ENCODE peak calls at places on chromosomes 7 and 10, in seven cellular contexts. One of them, this sample, is unnamed.

GRCh38 chr10:50558368-50558767 is 65.4 kb downstream of the SGMS1 start:
- DNase-seq in adrenal gland: peak
- DNase-seq in upper lobe of left lung: no peak
- DNase-seq in stomach: no peak
- DNase-seq in B cell: no peak
- DNase-seq in HFFc6: no peak
- DNase-seq in hepatocyte: no peak
- DNase-seq in this sample: no peak

GRCh38 chr7:115007751-115008150 is 85.9 kb downstream of the MDFIC start:
- DNase-seq in adrenal gland: no peak
- DNase-seq in stomach: no peak
- DNase-seq in B cell: no peak
- DNase-seq in upper lobe of left lung: no peak
- DNase-seq in hepatocyte: no peak
- DNase-seq in HFFc6: no peak
- DNase-seq in this sample: no peak

GRCh38 chr7:131787101-131787500 is 230.7 kb upstream of the PODXL start:
- DNase-seq in upper lobe of left lung: no peak
- DNase-seq in HFFc6: no peak
- DNase-seq in B cell: no peak
- DNase-seq in hepatocyte: no peak
- DNase-seq in stomach: no peak
- DNase-seq in adrenal gland: no peak
- DNase-seq in this sample: no peak

GRCh38 chr10:74936577-74937445 is 110.4 kb downstream of the KAT6B start:
- DNase-seq in adrenal gland: no peak
- DNase-seq in upper lobe of left lung: no peak
- DNase-seq in HFFc6: peak
- DNase-seq in B cell: no peak
- DNase-seq in hepatocyte: no peak
- DNase-seq in stomach: no peak
- DNase-seq in this sample: no peak

GRCh38 chr7:136870799-136871487 is 2.5 kb downstream of the CHRM2 start:
- DNase-seq in stomach: no peak
- DNase-seq in adrenal gland: no peak
- DNase-seq in upper lobe of left lung: peak
- DNase-seq in B cell: no peak
- DNase-seq in HFFc6: no peak
- DNase-seq in hepatocyte: peak
- DNase-seq in this sample: no peak

GRCh38 chr7:33921216-33921938 is 16.0 kb downstream of the BMPER start:
- DNase-seq in B cell: no peak
- DNase-seq in HFFc6: no peak
- DNase-seq in upper lobe of left lung: peak
- DNase-seq in hepatocyte: no peak
- DNase-seq in stomach: peak
- DNase-seq in adrenal gland: no peak
- DNase-seq in this sample: no peak

GRCh38 chr7:2109936-2110585 is 122.7 kb downstream of the MAD1L1 start:
- DNase-seq in B cell: peak
- DNase-seq in hepatocyte: peak
- DNase-seq in upper lobe of left lung: peak
- DNase-seq in HFFc6: peak
- DNase-seq in stomach: peak
- DNase-seq in adrenal gland: peak
- DNase-seq in this sample: no peak

GRCh38 chr10:79081353-79082034 is 12.7 kb downstream of the ZMIZ1 start:
- DNase-seq in B cell: no peak
- DNase-seq in hepatocyte: peak
- DNase-seq in upper lobe of left lung: no peak
- DNase-seq in stomach: no peak
- DNase-seq in adrenal gland: peak
- DNase-seq in HFFc6: peak
- DNase-seq in this sample: no peak

GRCh38 chr7:1666779-1667565 is 3.1 kb upstream of the ELFN1 start:
- DNase-seq in adrenal gland: peak
- DNase-seq in B cell: no peak
- DNase-seq in HFFc6: no peak
- DNase-seq in hepatocyte: peak
- DNase-seq in stomach: no peak
- DNase-seq in upper lobe of left lung: peak
- DNase-seq in this sample: peak

GRCh38 chr7:124152859-124153692 is 120.2 kb upstream of the TMEM229A start:
- DNase-seq in upper lobe of left lung: no peak
- DNase-seq in stomach: no peak
- DNase-seq in HFFc6: no peak
- DNase-seq in hepatocyte: peak
- DNase-seq in adrenal gland: peak
- DNase-seq in B cell: no peak
- DNase-seq in this sample: no peak

GRCh38 chr10:43906470-43906869 is 257.8 kb upstream of the ZNF32 start:
- DNase-seq in B cell: no peak
- DNase-seq in upper lobe of left lung: no peak
- DNase-seq in adrenal gland: no peak
- DNase-seq in HFFc6: no peak
- DNase-seq in stomach: no peak
- DNase-seq in hepatocyte: no peak
- DNase-seq in this sample: no peak

GRCh38 chr7:128081351-128081750 is 50.1 kb upstream of the LRRC4 start:
- DNase-seq in HFFc6: no peak
- DNase-seq in stomach: no peak
- DNase-seq in upper lobe of left lung: no peak
- DNase-seq in adrenal gland: no peak
- DNase-seq in B cell: no peak
- DNase-seq in hepatocyte: no peak
- DNase-seq in this sample: no peak
- TF ChIP-seq CTCF in HFFc6: no peak
- TF ChIP-seq CTCF in stomach: no peak
- TF ChIP-seq CTCF in upper lobe of left lung: no peak
- TF ChIP-seq CTCF in adrenal gland: no peak
- TF ChIP-seq CTCF in B cell: no peak
- TF ChIP-seq CTCF in hepatocyte: no peak
- TF ChIP-seq CTCF in this sample: no peak

GRCh38 chr7:156650042-156650441 is 9.5 kb downstream of the RNF32 start:
- DNase-seq in B cell: no peak
- DNase-seq in adrenal gland: no peak
- DNase-seq in stomach: peak
- DNase-seq in HFFc6: peak
- DNase-seq in upper lobe of left lung: peak
- DNase-seq in hepatocyte: peak
- DNase-seq in this sample: no peak
- TF ChIP-seq CTCF in B cell: no peak
- TF ChIP-seq CTCF in adrenal gland: peak
- TF ChIP-seq CTCF in stomach: peak
- TF ChIP-seq CTCF in HFFc6: peak
- TF ChIP-seq CTCF in upper lobe of left lung: peak
- TF ChIP-seq CTCF in hepatocyte: peak
- TF ChIP-seq CTCF in this sample: peak

DNA sequence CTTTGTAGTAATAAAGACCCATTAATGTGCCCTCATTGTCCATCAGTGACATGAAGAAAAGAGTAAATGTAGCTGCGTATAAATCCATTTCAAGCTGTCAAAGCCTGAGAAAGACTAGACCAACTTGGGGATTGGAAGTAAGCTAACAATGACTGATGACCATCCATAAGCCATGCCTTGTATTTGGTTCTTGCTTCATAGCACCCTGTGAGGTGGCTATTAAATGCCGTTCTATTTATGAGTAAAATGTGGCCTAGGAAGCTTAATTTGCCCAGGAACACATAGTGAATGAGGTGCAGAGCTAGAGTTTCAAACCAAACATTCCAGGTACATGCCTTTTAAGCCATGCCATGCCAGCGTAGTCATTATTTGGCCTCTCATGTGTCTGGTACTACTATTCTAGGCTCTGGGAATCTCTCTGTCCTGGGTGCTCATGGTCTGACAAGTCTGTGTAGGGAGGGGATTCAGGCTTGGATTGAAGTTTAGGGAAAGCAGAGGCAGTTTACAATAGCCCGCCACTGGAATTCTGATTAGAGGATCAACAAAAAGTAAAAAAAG is 92.1 kb downstream of the ZNF277 start:
- DNase-seq in upper lobe of left lung: no peak
- DNase-seq in HFFc6: no peak
- DNase-seq in stomach: no peak
- DNase-seq in hepatocyte: no peak
- DNase-seq in B cell: no peak
- DNase-seq in adrenal gland: no peak
- DNase-seq in this sample: no peak
- TF ChIP-seq CTCF in upper lobe of left lung: no peak
- TF ChIP-seq CTCF in HFFc6: no peak
- TF ChIP-seq CTCF in stomach: no peak
- TF ChIP-seq CTCF in hepatocyte: no peak
- TF ChIP-seq CTCF in B cell: no peak
- TF ChIP-seq CTCF in adrenal gland: no peak
- TF ChIP-seq CTCF in this sample: no peak

DNA sequence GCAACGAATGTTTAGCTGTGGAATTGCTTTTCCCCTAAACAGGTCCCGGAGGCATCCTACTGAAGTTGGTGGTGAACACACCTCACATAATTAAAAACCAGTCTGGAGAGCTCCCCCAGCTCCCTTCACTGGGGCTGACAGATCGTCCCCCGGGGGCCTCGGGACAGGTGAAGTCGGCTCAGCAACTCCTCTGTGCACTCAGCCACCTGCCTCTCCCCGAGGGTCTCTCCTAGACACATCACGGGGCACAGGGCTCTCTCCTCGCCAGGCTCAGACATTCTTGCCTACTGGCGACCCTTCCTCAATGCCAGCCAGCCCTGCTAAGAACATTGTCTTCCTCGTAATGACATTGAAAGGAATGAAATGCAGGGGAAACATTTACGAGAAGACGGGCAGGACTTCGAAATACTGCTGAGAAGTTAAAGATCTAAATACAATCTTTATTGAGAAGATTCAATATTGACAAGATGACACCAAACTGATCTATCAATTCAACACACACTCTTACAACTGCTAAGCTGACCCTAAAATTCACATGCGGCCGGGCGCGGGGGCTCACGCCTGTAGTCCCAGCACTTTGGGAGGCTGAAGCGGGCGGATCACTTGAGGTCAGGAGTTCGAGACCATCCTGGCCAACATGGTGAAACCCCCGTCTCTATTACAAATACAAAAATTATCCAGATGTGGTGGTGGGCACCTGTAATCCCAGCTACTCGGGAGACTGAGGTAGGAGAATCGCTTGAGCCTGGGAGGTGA is 88.1 kb upstream of the DNAAF5 start:
- DNase-seq in adrenal gland: no peak
- DNase-seq in HFFc6: no peak
- DNase-seq in B cell: no peak
- DNase-seq in stomach: no peak
- DNase-seq in upper lobe of left lung: no peak
- DNase-seq in hepatocyte: no peak
- DNase-seq in this sample: no peak
- TF ChIP-seq CTCF in adrenal gland: no peak
- TF ChIP-seq CTCF in HFFc6: no peak
- TF ChIP-seq CTCF in B cell: no peak
- TF ChIP-seq CTCF in stomach: no peak
- TF ChIP-seq CTCF in upper lobe of left lung: no peak
- TF ChIP-seq CTCF in hepatocyte: no peak
- TF ChIP-seq CTCF in this sample: no peak

GRCh38 chr10:105691811-105692210 is 1050.7 kb downstream of the SORCS3 start:
- DNase-seq in stomach: no peak
- DNase-seq in adrenal gland: no peak
- DNase-seq in B cell: no peak
- DNase-seq in upper lobe of left lung: no peak
- DNase-seq in hepatocyte: peak
- DNase-seq in HFFc6: no peak
- DNase-seq in this sample: no peak
- TF ChIP-seq CTCF in stomach: no peak
- TF ChIP-seq CTCF in adrenal gland: no peak
- TF ChIP-seq CTCF in B cell: no peak
- TF ChIP-seq CTCF in upper lobe of left lung: no peak
- TF ChIP-seq CTCF in hepatocyte: peak
- TF ChIP-seq CTCF in HFFc6: no peak
- TF ChIP-seq CTCF in this sample: peak

GRCh38 chr7:35725280-35725680 is 30.3 kb upstream of the HERPUD2 start:
- DNase-seq in upper lobe of left lung: no peak
- DNase-seq in HFFc6: no peak
- DNase-seq in hepatocyte: no peak
- DNase-seq in adrenal gland: no peak
- DNase-seq in stomach: peak
- DNase-seq in B cell: peak
- DNase-seq in this sample: peak
- TF ChIP-seq CTCF in upper lobe of left lung: no peak
- TF ChIP-seq CTCF in HFFc6: no peak
- TF ChIP-seq CTCF in hepatocyte: no peak
- TF ChIP-seq CTCF in adrenal gland: no peak
- TF ChIP-seq CTCF in stomach: no peak
- TF ChIP-seq CTCF in B cell: peak
- TF ChIP-seq CTCF in this sample: peak

DNA sequence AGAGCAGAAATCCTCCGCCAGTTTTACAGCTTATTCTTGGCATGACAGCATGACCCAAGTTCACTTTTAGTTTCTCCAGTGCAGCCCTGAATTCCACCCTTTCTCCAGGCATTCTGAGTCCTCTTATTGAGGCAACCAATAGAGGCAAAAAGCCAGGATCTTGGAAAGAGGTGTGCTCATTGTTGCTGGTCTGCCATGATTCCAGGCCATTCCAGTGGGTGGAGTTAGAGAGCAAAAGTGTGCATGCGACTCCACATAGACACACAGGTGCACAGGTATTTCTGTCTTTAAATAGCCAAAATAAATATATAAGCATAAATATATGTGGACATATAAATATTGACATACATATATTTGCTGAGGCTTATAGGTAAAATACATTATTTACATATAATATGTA is 224.7 kb upstream of the ADARB2 start:
- DNase-seq in hepatocyte: no peak
- DNase-seq in stomach: no peak
- DNase-seq in upper lobe of left lung: no peak
- DNase-seq in adrenal gland: no peak
- DNase-seq in B cell: no peak
- DNase-seq in HFFc6: no peak
- DNase-seq in this sample: no peak
- TF ChIP-seq CTCF in hepatocyte: no peak
- TF ChIP-seq CTCF in stomach: no peak
- TF ChIP-seq CTCF in upper lobe of left lung: no peak
- TF ChIP-seq CTCF in adrenal gland: no peak
- TF ChIP-seq CTCF in B cell: no peak
- TF ChIP-seq CTCF in HFFc6: no peak
- TF ChIP-seq CTCF in this sample: peak

GRCh38 chr7:26620352-26620751 is 244.0 kb downstream of the SKAP2 start:
- DNase-seq in upper lobe of left lung: no peak
- DNase-seq in hepatocyte: peak
- DNase-seq in stomach: no peak
- DNase-seq in B cell: no peak
- DNase-seq in HFFc6: no peak
- DNase-seq in adrenal gland: no peak
- DNase-seq in this sample: no peak
- TF ChIP-seq CTCF in upper lobe of left lung: no peak
- TF ChIP-seq CTCF in hepatocyte: no peak
- TF ChIP-seq CTCF in stomach: no peak
- TF ChIP-seq CTCF in B cell: no peak
- TF ChIP-seq CTCF in HFFc6: no peak
- TF ChIP-seq CTCF in adrenal gland: no peak
- TF ChIP-seq CTCF in this sample: no peak